ENCODE peak calls at places on chromosomes 16 and 17, in seven cellular contexts. U is stimulated activated CD8-positive, alpha-beta memory T cell treated with anti-CD3 and anti-CD28 coated beads, Interleukin-7, amount 100 ng/mL, for 24 hours; G is fibroblast of pulmonary artery; Q is stimulated activated CD4-positive, alpha-beta T cell treated with anti-CD3 and anti-CD28 coated beads, Interleukin-4, amount 100 ng/mL, for 48 hours; C is activated CD4-positive, CD25-positive, alpha-beta regulatory T cell; O is RCC 7860; K is Calu3. S is an unnamed sample.

GRCh38 chr17:60356947-60357346 is 35.0 kb downstream of the USP32 start:
- DNase-seq in U (no peak), G (peak; percentile 79), Q (no peak), C (no peak), O (no peak), K (no peak), S (no peak)

GRCh38 chr17:29933379-29933778 is 3.4 kb upstream of the SSH2 start:
- DNase-seq in U (no peak), G (peak; percentile 67), Q (no peak), C (no peak), O (no peak), K (peak; percentile 28), S (no peak)

GRCh38 chr17:12691173-12691572 is 25.5 kb downstream of the MYOCD start:
- DNase-seq in U (no peak), G (peak; percentile 8), Q (no peak), C (no peak), O (no peak), K (no peak), S (no peak)

GRCh38 chr17:78934681-78935418 is 9.7 kb upstream of the TIMP2 start:
- DNase-seq in U (no peak), G (no peak), Q (no peak), C (no peak), O (peak; percentile 49), K (no peak), S (no peak)

GRCh38 chr17:78391051-78391431 is 12.6 kb downstream of the PGS1 start:
- DNase-seq in U (no peak), G (no peak), Q (no peak), C (no peak), O (no peak), K (no peak), S (no peak)

GRCh38 chr16:10579965-10580918 is at the start of gene EMP2:
- DNase-seq in U (no peak), G (peak; percentile 63), Q (no peak), C (no peak), O (peak; percentile 45), K (peak; percentile 93), S (peak; percentile 52)

GRCh38 chr17:82985973-82986372 is 93.4 kb upstream of the METRNL start:
- DNase-seq in U (peak; percentile 9), G (peak; percentile 4), Q (peak; percentile 20), C (peak; percentile 40), O (no peak), K (no peak), S (peak; percentile 61)

GRCh38 chr16:88665148-88665547 is 2.3 kb upstream of the MVD start:
- DNase-seq in U (no peak), G (no peak), Q (no peak), C (no peak), O (no peak), K (no peak), S (no peak)

GRCh38 chr16:65833171-65833871 is 533.2 kb upstream of the CDH5 start:
- DNase-seq in U (no peak), G (peak; percentile 76), Q (no peak), C (no peak), O (no peak), K (no peak), S (no peak)

GRCh38 chr17:44804301-44805061 is 25.6 kb downstream of the GJC1 start:
- DNase-seq in U (no peak), G (no peak), Q (no peak), C (no peak), O (no peak), K (no peak), S (no peak)

GRCh38 chr17:78256705-78257559 is 25.5 kb downstream of the TMEM235 start:
- DNase-seq in U (no peak), G (no peak), Q (no peak), C (no peak), O (no peak), K (no peak), S (no peak)

GRCh38 chr17:69864531-69864930 is 210.5 kb upstream of the KCNJ16 start:
- DNase-seq in U (no peak), G (no peak), Q (no peak), C (no peak), O (no peak), K (no peak), S (no peak)

GRCh38 chr17:41382396-41382795 is 290 bp upstream of the KRT34 start:
- DNase-seq in U (no peak), G (no peak), Q (no peak), C (no peak), O (no peak), K (no peak), S (no peak)

GRCh38 chr16:85612801-85613608 is at the start of gene GSE1:
- DNase-seq in U (no peak), G (peak; percentile 64), Q (peak; percentile 69), C (peak; percentile 25), O (peak; percentile 90), K (peak; percentile 99), S (peak; percentile 92)

GRCh38 chr17:56994009-56994792 is 16.3 kb downstream of the SCPEP1 start:
- DNase-seq in U (no peak), G (peak; percentile 28), Q (no peak), C (no peak), O (no peak), K (peak; percentile 4), S (no peak)

GRCh38 chr16:7545251-7545650 is 212.6 kb downstream of the RBFOX1 start:
- DNase-seq in U (no peak), G (no peak), Q (no peak), C (no peak), O (no peak), K (no peak), S (no peak)

GRCh38 chr16:11916524-11917285 is 949 bp upstream of the GSPT1 start:
- DNase-seq in U (no peak), G (no peak), Q (no peak), C (no peak), O (peak; percentile 46), K (peak; percentile 65), S (no peak)

GRCh38 chr16:89565506-89566372 is 5.3 kb downstream of the RPL13 start:
- DNase-seq in U (no peak), G (peak; percentile 41), Q (peak; percentile 58), C (no peak), O (peak; percentile 70), K (peak; percentile 81), S (no peak)

S was measured in GM12891.